ENCODE peak calls at places on chromosomes 5 and 9, in five cellular contexts. Y is NCI-H446; R is H54; O is stimulated activated CD8-positive, alpha-beta memory T cell treated with anti-CD3 and anti-CD28 coated beads, Interleukin-15, amount 100 ng/mL, for 4 hours; D is WERI-Rb-1. H is an unnamed sample.

GRCh38 chr9:109968702-109969450 is 188.9 kb downstream of the PALM2AKAP2 start:
- DNase-seq in D (peak; percentile 36), O (no peak), Y (no peak), R (peak; percentile 40), H (no peak)

GRCh38 chr5:102815560-102816324 is 60.6 kb downstream of the PAM start:
- DNase-seq in O (no peak), Y (no peak), R (no peak), D (no peak), H (no peak)

GRCh38 chr5:133261993-133262392 is 210.2 kb downstream of the HSPA4 start:
- DNase-seq in R (no peak), O (no peak), D (no peak), Y (no peak), H (no peak)

GRCh38 chr5:137478043-137478442 is 21.1 kb downstream of the SPOCK1 start:
- DNase-seq in Y (no peak), D (no peak), O (no peak), R (no peak), H (no peak)

GRCh38 chr5:138603521-138603920 is 28.3 kb upstream of the HSPA9 start:
- DNase-seq in R (no peak), O (no peak), Y (no peak), D (no peak), H (no peak)

GRCh38 chr9:123867034-123867433 is 62.9 kb downstream of the DENND1A start:
- DNase-seq in O (no peak), Y (no peak), R (no peak), D (no peak), H (no peak)

GRCh38 chr9:98657897-98658296 is 50.8 kb downstream of the GABBR2 start:
- DNase-seq in Y (no peak), D (no peak), O (no peak), R (no peak), H (no peak)

GRCh38 chr9:86687788-86688187 is 259.5 kb downstream of the GAS1 start:
- DNase-seq in D (no peak), Y (no peak), R (peak; percentile 47), O (no peak), H (no peak)

GRCh38 chr9:20024159-20024571 is 235.3 kb upstream of the SLC24A2 start:
- DNase-seq in R (no peak), O (no peak), Y (no peak), D (peak; percentile 35), H (no peak)

GRCh38 chr5:104247260-104247659 is 684.7 kb upstream of the NUDT12 start:
- DNase-seq in Y (no peak), D (no peak), R (no peak), O (no peak), H (no peak)

GRCh38 chr5:33375900-33376299 is 64.9 kb upstream of the TARS1 start:
- DNase-seq in Y (no peak), R (no peak), D (no peak), O (no peak), H (no peak)

GRCh38 chr5:109485030-109485429 is 75.3 kb upstream of the PJA2 start:
- DNase-seq in O (no peak), D (peak; percentile 71), Y (peak; percentile 42), R (no peak), H (no peak)

GRCh38 chr5:39274388-39275085 is 55.2 kb upstream of the FYB1 start:
- DNase-seq in D (no peak), O (no peak), R (no peak), Y (no peak), H (no peak)

GRCh38 chr9:19481971-19482404 is 73.2 kb downstream of the ACER2 start:
- DNase-seq in D (no peak), R (no peak), O (no peak), Y (no peak), H (no peak)

GRCh38 chr9:124551472-124552339 is 44.5 kb upstream of the NR5A1 start:
- DNase-seq in D (peak; percentile 79), O (no peak), R (peak; percentile 84), Y (no peak), H (peak; percentile 43)

H was measured in SK-N-DZ.